ENCODE peak calls at places on chromosome 2, in six cellular contexts. C, L, S, J, K and G are unnamed samples.

GRCh38 chr2:26580751-26581150 is 60.4 kb downstream of the CIB4 start:
- DNase-seq in L (no peak), S (no peak), J (no peak), K (peak; percentile 56), C (no peak), G (no peak)

GRCh38 chr2:69997296-69998184 is 36.1 kb upstream of the ASPRV1 start:
- DNase-seq in J (peak; percentile 33), C (no peak), K (peak; percentile 86), L (peak; percentile 9), S (peak; percentile 99), G (peak; percentile 43)

GRCh38 chr2:126946323-126947089 is 47.8 kb downstream of the TEX51 start:
- DNase-seq in S (no peak), C (no peak), K (no peak), L (no peak), J (no peak), G (no peak)

GRCh38 chr2:25822190-25823117 is 55.8 kb downstream of the ASXL2 start:
- DNase-seq in J (no peak), K (peak; percentile 87), C (peak; percentile 30), S (peak; percentile 29), L (peak; percentile 10), G (peak; percentile 86)

GRCh38 chr2:49839818-49840217 is 685.5 kb upstream of the FSHR start:
- DNase-seq in J (no peak), C (no peak), S (no peak), L (no peak), K (no peak), G (no peak)

GRCh38 chr2:176561706-176562105 is 292.5 kb downstream of the MTX2 start:
- DNase-seq in J (peak; percentile 44), L (peak; percentile 42), C (no peak), S (no peak), K (no peak), G (no peak)

GRCh38 chr2:105909215-105909614 is 164.5 kb downstream of the NCK2 start:
- DNase-seq in L (no peak), K (no peak), C (no peak), J (no peak), S (no peak), G (no peak)

GRCh38 chr2:104658149-104658839 is 195.6 kb upstream of the POU3F3 start:
- DNase-seq in C (no peak), S (peak; percentile 39), K (peak; percentile 86), L (no peak), J (no peak), G (peak; percentile 47)

GRCh38 chr2:159201321-159202063 is 85.0 kb downstream of the WDSUB1 start:
- DNase-seq in L (no peak), J (peak; percentile 58), K (peak; percentile 73), S (no peak), C (peak; percentile 87), G (peak; percentile 61)

GRCh38 chr2:70181363-70181956 is 9.4 kb downstream of the C2orf42 start:
- DNase-seq in C (no peak), S (no peak), K (peak; percentile 78), J (no peak), L (no peak), G (no peak)

GRCh38 chr2:3289526-3289925 is 88.1 kb downstream of the EIPR1 start:
- DNase-seq in S (no peak), L (no peak), C (no peak), K (peak; percentile 51), J (no peak), G (no peak)

GRCh38 chr2:38106420-38107182 is 30.6 kb upstream of the CYP1B1 start:
- DNase-seq in S (peak; percentile 68), C (no peak), K (no peak), L (peak; percentile 73), J (peak; percentile 78), G (no peak)

GRCh38 chr2:95700554-95700953 is 108.8 kb downstream of the TRIM43 start:
- DNase-seq in L (no peak), K (no peak), J (no peak), S (peak; percentile 7), C (no peak), G (no peak)

GRCh38 chr2:190792956-190793888 is 87.4 kb upstream of the GLS start:
- DNase-seq in S (peak; percentile 30), K (no peak), L (no peak), J (no peak), C (no peak), G (peak; percentile 22)

GRCh38 chr2:17171446-17172049 is 346.7 kb downstream of the RAD51AP2 start:
- DNase-seq in L (peak; percentile 13), S (peak; percentile 64), J (peak; percentile 60), K (no peak), C (no peak), G (no peak)

GRCh38 chr2:99602475-99602874 is 112.7 kb upstream of the REV1 start:
- DNase-seq in J (peak; percentile 24), S (no peak), L (peak; percentile 11), C (no peak), K (no peak), G (no peak)

GRCh38 chr2:240289701-240290431 is 145.6 kb upstream of the GPC1 start:
- DNase-seq in S (no peak), J (no peak), K (no peak), L (no peak), C (no peak), G (no peak)

GRCh38 chr2:216555274-216555673 is 56.6 kb downstream of the RPL37A start:
- DNase-seq in K (no peak), S (peak; percentile 39), L (peak; percentile 61), J (no peak), C (no peak), G (no peak)

GRCh38 chr2:67075530-67076253 is 321.4 kb upstream of the ETAA1 start:
- DNase-seq in L (no peak), K (no peak), S (no peak), J (peak; percentile 70), C (no peak), G (no peak)

GRCh38 chr2:106159867-106160785 is 34.0 kb downstream of the UXS1 start:
- DNase-seq in S (no peak), L (no peak), J (no peak), K (peak; percentile 77), C (no peak), G (peak; percentile 84)

GRCh38 chr2:177148477-177149154 is 64.0 kb upstream of the HNRNPA3 start:
- DNase-seq in K (peak; percentile 89), L (peak; percentile 76), C (peak; percentile 50), J (peak; percentile 66), S (peak; percentile 75), G (peak; percentile 86)

GRCh38 chr2:108449410-108450200 is 599 bp downstream of the GCC2 start:
- DNase-seq in L (peak; percentile 45), S (peak; percentile 19), C (peak; percentile 20), K (no peak), J (peak; percentile 83), G (peak; percentile 61)

GRCh38 chr2:20916604-20917286 is 93.8 kb upstream of the LDAH start:
- DNase-seq in J (peak; percentile 21), S (peak; percentile 38), K (no peak), C (no peak), L (peak; percentile 6), G (no peak)

GRCh38 chr2:45263147-45263546 is 253.9 kb upstream of the SIX2 start:
- DNase-seq in J (no peak), C (no peak), S (no peak), K (no peak), L (no peak), G (no peak)

GRCh38 chr2:63124850-63125249 is 74.2 kb downstream of the OTX1 start:
- DNase-seq in J (no peak), K (no peak), C (peak; percentile 17), L (no peak), S (peak; percentile 44), G (no peak)

GRCh38 chr2:223619486-223620129 is 17.4 kb upstream of the SCG2 start:
- DNase-seq in S (peak; percentile 61), L (no peak), C (no peak), J (no peak), K (no peak), G (no peak)

GRCh38 chr2:223621901-223622300 is 19.7 kb upstream of the SCG2 start:
- DNase-seq in C (no peak), S (no peak), K (no peak), L (no peak), J (no peak), G (no peak)

GRCh38 chr2:223614534-223614933 is 12.4 kb upstream of the SCG2 start:
- DNase-seq in K (no peak), L (no peak), J (no peak), S (no peak), C (no peak), G (no peak)

GRCh38 chr2:223613017-223613950 is 11.1 kb upstream of the SCG2 start:
- DNase-seq in S (peak; percentile 98), C (no peak), L (peak; percentile 99), J (peak; percentile 99), K (no peak), G (no peak)

GRCh38 chr2:223618172-223619035 is 16.2 kb upstream of the SCG2 start:
- DNase-seq in C (no peak), L (no peak), S (no peak), K (no peak), J (no peak), G (no peak)
- TF ChIP-seq CTCF in C (no peak), L (no peak), S (no peak), K (no peak), J (peak; percentile 12), G (no peak)

GRCh38 chr2:237702439-237703397 is 75.3 kb downstream of the LRRFIP1 start:
- DNase-seq in S (peak; percentile 37), C (no peak), L (peak; percentile 78), J (peak; percentile 82), K (peak; percentile 88), G (peak; percentile 76)
- TF ChIP-seq CTCF in S (no peak), C (no peak), L (peak; percentile 11), J (no peak), K (no peak), G (no peak)

GRCh38 chr2:174074831-174075230 is 109.7 kb upstream of the SP3 start:
- DNase-seq in C (no peak), J (no peak), S (no peak), L (no peak), K (no peak), G (no peak)
- TF ChIP-seq CTCF in C (no peak), J (no peak), S (no peak), L (no peak), K (no peak), G (no peak)

GRCh38 chr2:169034984-169035544 is 3.9 kb upstream of the ABCB11 start:
- DNase-seq in C (no peak), S (no peak), K (no peak), J (no peak), L (no peak), G (no peak)

GRCh38 chr2:169036717-169037450 is 5.8 kb upstream of the ABCB11 start:
- DNase-seq in S (peak; percentile 79), J (no peak), K (no peak), C (peak; percentile 34), L (no peak), G (no peak)

GRCh38 chr2:169035887-169036286 is 4.8 kb upstream of the ABCB11 start:
- DNase-seq in S (no peak), K (no peak), J (no peak), L (no peak), C (no peak), G (no peak)

GRCh38 chr2:169031202-169031601 is at the start of gene ABCB11:
- DNase-seq in C (no peak), L (no peak), S (no peak), K (no peak), J (no peak), G (no peak)

DNA sequence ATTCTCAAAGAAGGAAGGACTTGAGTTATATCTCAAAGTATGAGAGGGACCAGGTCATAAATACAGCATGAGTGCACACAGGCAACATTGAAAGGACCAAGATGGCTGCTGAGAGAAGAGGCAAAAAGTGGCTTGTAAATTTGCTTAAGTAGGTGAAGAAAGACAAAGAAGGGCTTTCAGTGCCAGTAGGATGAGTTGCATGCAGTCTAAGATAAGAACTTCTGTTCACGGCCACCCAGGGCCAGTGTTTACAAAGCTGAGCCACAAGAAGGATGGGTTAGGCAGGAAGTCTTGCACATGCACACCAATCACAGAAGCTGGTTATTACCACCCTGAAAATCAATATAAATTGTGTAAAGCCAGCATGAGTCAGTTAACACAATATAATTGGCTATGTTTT is 3.1 kb upstream of the ABCB11 start:
- DNase-seq in K (no peak), S (peak; percentile 50), J (peak; percentile 3), L (peak; percentile 37), C (no peak), G (no peak)
- TF ChIP-seq CTCF in K (no peak), S (no peak), J (no peak), L (no peak), C (no peak), G (no peak)